ENCODE peak calls at places on chromosome 5, in nine cellular contexts. N is pancreas, Q is OCI-LY7, Z is endothelial cell of umbilical vein, H is right atrium auricular region, O is DND-41, G is tibial artery, B is mesothelial cell of epicardium, L is adrenal gland. D is an unnamed sample.

GRCh38 chr5:109062669-109063068 is 315.0 kb downstream of the FER start:
- DNase-seq in N (no peak), Q (no peak), Z (no peak), H (no peak), O (no peak), G (no peak), B (no peak), L (no peak), D (no peak)

GRCh38 chr5:180468732-180469585 is 25.2 kb upstream of the CNOT6 start:
- DNase-seq in N (no peak), Q (no peak), Z (no peak), H (no peak), O (no peak), G (no peak), B (no peak), L (no peak), D (no peak)

GRCh38 chr5:95883185-95884020 is 60.9 kb upstream of the GLRX start:
- DNase-seq in N (no peak), Q (no peak), Z (no peak), H (no peak), O (no peak), G (no peak), B (no peak), L (no peak), D (no peak)

GRCh38 chr5:120254385-120254784 is 209.7 kb upstream of the PRR16 start:
- DNase-seq in N (no peak), Q (no peak), Z (no peak), H (no peak), O (no peak), G (no peak), B (no peak), L (no peak), D (no peak)

GRCh38 chr5:67774796-67775195 is 440.8 kb upstream of the PIK3R1 start:
- DNase-seq in N (no peak), Q (no peak), Z (no peak), H (no peak), O (no peak), G (no peak), B (no peak), L (no peak), D (no peak)

GRCh38 chr5:29001666-29002065 is 1963.3 kb upstream of the CDH9 start:
- DNase-seq in N (no peak), Q (no peak), Z (no peak), H (no peak), O (no peak), G (no peak), B (no peak), L (no peak), D (peak)

GRCh38 chr5:119158144-119158543 is 87.3 kb downstream of the DMXL1 start:
- DNase-seq in N (no peak), Q (no peak), Z (no peak), H (no peak), O (no peak), G (no peak), B (no peak), L (no peak), D (no peak)

GRCh38 chr5:17056056-17056690 is 120.1 kb upstream of the MYO10 start:
- DNase-seq in N (peak), Q (no peak), Z (peak), H (no peak), O (no peak), G (no peak), B (no peak), L (no peak), D (no peak)

GRCh38 chr5:9832921-9833320 is 202.8 kb upstream of the TAS2R1 start:
- DNase-seq in N (no peak), Q (no peak), Z (no peak), H (no peak), O (no peak), G (no peak), B (no peak), L (no peak), D (no peak)

GRCh38 chr5:172219296-172219695 is 25.3 kb downstream of the EFCAB9 start:
- DNase-seq in N (no peak), Q (no peak), Z (no peak), H (no peak), O (no peak), G (no peak), B (no peak), L (no peak), D (no peak)

GRCh38 chr5:1824109-1824821 is 23.1 kb downstream of the NDUFS6 start:
- DNase-seq in N (no peak), Q (no peak), Z (no peak), H (no peak), O (no peak), G (no peak), B (no peak), L (no peak), D (no peak)

GRCh38 chr5:179241175-179241574 is 104.1 kb downstream of the ADAMTS2 start:
- DNase-seq in N (no peak), Q (no peak), Z (no peak), H (no peak), O (no peak), G (peak), B (peak), L (no peak), D (no peak)

GRCh38 chr5:10704949-10705621 is 55.9 kb downstream of the DAP start:
- DNase-seq in N (no peak), Q (no peak), Z (peak), H (no peak), O (no peak), G (no peak), B (no peak), L (peak), D (no peak)

GRCh38 chr5:146009020-146009419 is 72.6 kb downstream of the SH3RF2 start:
- DNase-seq in N (no peak), Q (no peak), Z (no peak), H (no peak), O (no peak), G (no peak), B (no peak), L (no peak), D (no peak)

GRCh38 chr5:177605078-177605477 is 5.1 kb downstream of the B4GALT7 start:
- DNase-seq in N (no peak), Q (no peak), Z (no peak), H (peak), O (no peak), G (no peak), B (no peak), L (no peak), D (no peak)

GRCh38 chr5:96868603-96869371 is 7.5 kb upstream of the ERAP2 start:
- DNase-seq in N (no peak), Q (peak), Z (peak), H (no peak), O (peak), G (no peak), B (no peak), L (peak), D (no peak)

GRCh38 chr5:67163231-67163756 is 33.3 kb downstream of the CD180 start:
- DNase-seq in N (no peak), Q (no peak), Z (no peak), H (no peak), O (peak), G (no peak), B (no peak), L (no peak), D (no peak)

GRCh38 chr5:107457138-107457537 is 213.6 kb downstream of the EFNA5 start:
- DNase-seq in N (no peak), Q (no peak), Z (no peak), H (no peak), O (no peak), G (no peak), B (no peak), L (no peak), D (no peak)

GRCh38 chr5:141514330-141515111 is 25.6 kb downstream of the PCDHGC5 start:
- DNase-seq in N (no peak), Q (peak), Z (peak), H (no peak), O (no peak), G (no peak), B (no peak), L (peak), D (peak)

GRCh38 chr5:12704955-12705354 is 800.7 kb upstream of the CTNND2 start:
- DNase-seq in N (no peak), Q (no peak), Z (no peak), H (no peak), O (no peak), G (no peak), B (no peak), L (no peak), D (no peak)

GRCh38 chr5:2387224-2388004 is 364.1 kb downstream of the IRX2 start:
- DNase-seq in N (no peak), Q (no peak), Z (no peak), H (peak), O (no peak), G (no peak), B (no peak), L (peak), D (peak)

GRCh38 chr5:171272996-171273970 is 35.8 kb upstream of the TLX3 start:
- DNase-seq in N (no peak), Q (peak), Z (peak), H (no peak), O (peak), G (no peak), B (no peak), L (peak), D (peak)

GRCh38 chr5:39138892-39139291 is 64.7 kb upstream of the RICTOR start:
- DNase-seq in N (no peak), Q (no peak), Z (peak), H (no peak), O (no peak), G (no peak), B (no peak), L (no peak), D (no peak)

GRCh38 chr5:39138182-39138487 is 63.9 kb upstream of the RICTOR start:
- DNase-seq in N (no peak), Q (no peak), Z (no peak), H (no peak), O (no peak), G (no peak), B (no peak), L (no peak), D (no peak)

GRCh38 chr5:39140558-39141168 is 66.5 kb upstream of the RICTOR start:
- DNase-seq in N (no peak), Q (no peak), Z (no peak), H (no peak), O (no peak), G (no peak), B (no peak), L (no peak), D (no peak)

GRCh38 chr5:39132792-39133191 is 58.6 kb upstream of the RICTOR start:
- DNase-seq in N (no peak), Q (no peak), Z (no peak), H (no peak), O (no peak), G (no peak), B (no peak), L (no peak), D (no peak)

GRCh38 chr5:39137391-39138181 is 63.4 kb upstream of the RICTOR start:
- DNase-seq in N (no peak), Q (no peak), Z (no peak), H (no peak), O (no peak), G (no peak), B (no peak), L (no peak), D (no peak)
- TF ChIP-seq CTCF in N (no peak), Q (no peak), Z (no peak), H (no peak), O (peak), G (no peak), B (no peak), L (no peak), D (no peak)

GRCh38 chr5:168086104-168086610 is 205.3 kb upstream of the WWC1 start:
- DNase-seq in N (no peak), Q (no peak), Z (no peak), H (no peak), O (no peak), G (no peak), B (no peak), L (no peak), D (no peak)
- TF ChIP-seq CTCF in N (no peak), Q (no peak), Z (no peak), H (no peak), O (no peak), G (no peak), B (no peak), L (no peak), D (no peak)

DNA sequence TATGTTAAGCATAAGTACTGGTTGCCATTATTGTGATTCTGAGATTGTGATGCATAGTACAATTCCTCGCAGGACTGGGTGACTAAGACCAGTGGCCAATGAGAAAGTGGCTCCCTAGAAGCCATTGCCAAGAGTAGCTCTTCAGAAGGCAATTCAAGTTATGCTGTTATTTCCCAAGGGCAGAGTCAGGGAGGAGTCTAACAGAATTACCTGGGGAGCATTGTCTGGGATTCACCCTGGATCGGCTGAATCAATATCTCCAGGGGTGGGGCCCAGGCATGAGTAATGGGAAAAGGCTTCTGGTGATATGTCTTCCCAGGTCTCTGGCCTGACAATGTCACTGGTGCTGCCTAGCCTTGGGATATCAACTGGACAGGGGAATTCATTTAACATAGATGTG is 10.9 kb upstream of the ARHGEF28 start:
- DNase-seq in N (no peak), Q (no peak), Z (no peak), H (no peak), O (no peak), G (no peak), B (no peak), L (no peak), D (no peak)
- TF ChIP-seq CTCF in N (no peak), Q (no peak), Z (no peak), H (no peak), O (no peak), G (no peak), B (no peak), L (no peak), D (no peak)

DNA sequence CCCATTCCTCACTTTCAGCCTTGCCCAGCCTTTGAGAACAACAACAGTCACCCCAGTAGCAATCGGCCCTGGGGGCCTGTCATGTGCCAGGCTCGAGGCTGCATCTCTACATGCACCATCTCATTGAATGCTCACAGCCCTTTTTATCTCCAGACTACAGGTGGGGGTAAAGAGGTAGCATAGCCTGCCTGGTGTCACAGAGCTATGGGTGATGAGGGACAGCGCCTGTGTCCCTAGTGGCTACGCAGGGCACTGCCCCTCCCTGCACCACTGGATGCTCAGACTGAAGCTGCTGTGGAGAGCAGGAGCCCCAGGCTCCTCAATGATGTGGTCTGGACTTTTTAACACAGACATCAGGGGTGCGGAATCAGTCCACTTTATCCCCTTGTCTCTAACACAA is 2.8 kb downstream of the CAMK2A start:
- DNase-seq in N (no peak), Q (peak), Z (no peak), H (no peak), O (peak), G (no peak), B (no peak), L (peak), D (peak)
- TF ChIP-seq CTCF in N (no peak), Q (no peak), Z (peak), H (no peak), O (peak), G (no peak), B (no peak), L (peak), D (peak)